ENCODE peak calls at places on chromosomes 12 and 14, in five cellular contexts. One of them, this sample, is unnamed.

GRCh38 chr12:132095520-132096409 is 48.4 kb downstream of the DDX51 start:
- DNase-seq in GM20000: no peak
- DNase-seq in 8988T: no peak
- DNase-seq in endothelial cell: no peak
- DNase-seq in T-helper 17 cell: no peak
- DNase-seq in this sample: no peak

GRCh38 chr12:67740706-67741105 is 92.2 kb downstream of the DYRK2 start:
- DNase-seq in 8988T: no peak
- DNase-seq in T-helper 17 cell: no peak
- DNase-seq in endothelial cell: no peak
- DNase-seq in GM20000: no peak
- DNase-seq in this sample: no peak

GRCh38 chr14:45715946-45716345 is 462.9 kb upstream of the MIS18BP1 start:
- DNase-seq in endothelial cell: no peak
- DNase-seq in T-helper 17 cell: no peak
- DNase-seq in GM20000: no peak
- DNase-seq in 8988T: no peak
- DNase-seq in this sample: no peak

GRCh38 chr14:105013150-105013787 is 7.6 kb downstream of the CDCA4 start:
- DNase-seq in 8988T: no peak
- DNase-seq in GM20000: no peak
- DNase-seq in endothelial cell: no peak
- DNase-seq in T-helper 17 cell: no peak
- DNase-seq in this sample: no peak

GRCh38 chr14:69554500-69554899 is 20.2 kb downstream of the CCDC177 start:
- DNase-seq in GM20000: no peak
- DNase-seq in 8988T: no peak
- DNase-seq in T-helper 17 cell: no peak
- DNase-seq in endothelial cell: no peak
- DNase-seq in this sample: no peak

GRCh38 chr14:93219103-93219726 is 12.2 kb downstream of the UBR7 start:
- DNase-seq in GM20000: peak
- DNase-seq in endothelial cell: no peak
- DNase-seq in 8988T: no peak
- DNase-seq in T-helper 17 cell: no peak
- DNase-seq in this sample: no peak

GRCh38 chr12:7134371-7135166 is 4.4 kb downstream of the CLSTN3 start:
- DNase-seq in endothelial cell: no peak
- DNase-seq in T-helper 17 cell: no peak
- DNase-seq in GM20000: no peak
- DNase-seq in 8988T: no peak
- DNase-seq in this sample: no peak

GRCh38 chr14:73521229-73521628 is 15.7 kb upstream of the ACOT1 start:
- DNase-seq in endothelial cell: no peak
- DNase-seq in 8988T: no peak
- DNase-seq in GM20000: no peak
- DNase-seq in T-helper 17 cell: no peak
- DNase-seq in this sample: no peak